ENCODE peak calls at places on chromosomes 2 and 18, in six cellular contexts. One of them, this sample, is unnamed.

GRCh38 chr2:16613475-16613874 is 52.2 kb downstream of the CYRIA start:
- DNase-seq in breast epithelium: no peak
- DNase-seq in HepG2: peak
- DNase-seq in IMR-90: no peak
- DNase-seq in body of pancreas: no peak
- DNase-seq in HCT116: no peak
- DNase-seq in this sample: no peak

GRCh38 chr2:36780231-36780808 is 83.8 kb downstream of the VIT start:
- DNase-seq in IMR-90: peak
- DNase-seq in body of pancreas: no peak
- DNase-seq in breast epithelium: no peak
- DNase-seq in HepG2: peak
- DNase-seq in HCT116: peak
- DNase-seq in this sample: no peak

GRCh38 chr2:10814142-10814541 is 1.6 kb upstream of the PDIA6 start:
- DNase-seq in body of pancreas: no peak
- DNase-seq in breast epithelium: no peak
- DNase-seq in IMR-90: no peak
- DNase-seq in HCT116: no peak
- DNase-seq in HepG2: no peak
- DNase-seq in this sample: no peak

GRCh38 chr2:46096272-46096671 is 200.9 kb upstream of the EPAS1 start:
- DNase-seq in breast epithelium: no peak
- DNase-seq in HCT116: no peak
- DNase-seq in body of pancreas: no peak
- DNase-seq in HepG2: no peak
- DNase-seq in IMR-90: peak
- DNase-seq in this sample: no peak

GRCh38 chr2:197704434-197705142 is 581 bp upstream of the MARS2 start:
- DNase-seq in body of pancreas: no peak
- DNase-seq in breast epithelium: no peak
- DNase-seq in IMR-90: no peak
- DNase-seq in HepG2: no peak
- DNase-seq in HCT116: no peak
- DNase-seq in this sample: no peak

GRCh38 chr2:70104231-70105111 is 17.2 kb downstream of the PCBP1 start:
- DNase-seq in body of pancreas: peak
- DNase-seq in IMR-90: peak
- DNase-seq in breast epithelium: no peak
- DNase-seq in HepG2: peak
- DNase-seq in HCT116: no peak
- DNase-seq in this sample: no peak

GRCh38 chr2:207290833-207291232 is 125.1 kb upstream of the KLF7 start:
- DNase-seq in breast epithelium: no peak
- DNase-seq in IMR-90: no peak
- DNase-seq in HepG2: no peak
- DNase-seq in HCT116: no peak
- DNase-seq in body of pancreas: no peak
- DNase-seq in this sample: no peak

GRCh38 chr2:161415041-161415440 is 1.1 kb upstream of the TBR1 start:
- DNase-seq in HepG2: no peak
- DNase-seq in breast epithelium: no peak
- DNase-seq in IMR-90: no peak
- DNase-seq in body of pancreas: no peak
- DNase-seq in HCT116: no peak
- DNase-seq in this sample: no peak

GRCh38 chr2:40113272-40113671 is 334.2 kb upstream of the THUMPD2 start:
- DNase-seq in IMR-90: peak
- DNase-seq in HCT116: no peak
- DNase-seq in breast epithelium: no peak
- DNase-seq in body of pancreas: no peak
- DNase-seq in HepG2: no peak
- DNase-seq in this sample: no peak

GRCh38 chr2:240565267-240566202 is 2.7 kb upstream of the RNPEPL1 start:
- DNase-seq in IMR-90: peak
- DNase-seq in HepG2: peak
- DNase-seq in body of pancreas: peak
- DNase-seq in breast epithelium: peak
- DNase-seq in HCT116: peak
- DNase-seq in this sample: peak

GRCh38 chr2:109396338-109397180 is 217.2 kb downstream of the SEPTIN10 start:
- DNase-seq in breast epithelium: no peak
- DNase-seq in HepG2: no peak
- DNase-seq in body of pancreas: no peak
- DNase-seq in IMR-90: no peak
- DNase-seq in HCT116: no peak
- DNase-seq in this sample: no peak

GRCh38 chr18:77035380-77035779 is 97.2 kb downstream of the MBP start:
- DNase-seq in body of pancreas: no peak
- DNase-seq in IMR-90: no peak
- DNase-seq in breast epithelium: no peak
- DNase-seq in HepG2: no peak
- DNase-seq in HCT116: no peak
- DNase-seq in this sample: no peak

GRCh38 chr2:201621293-201621999 is 21.9 kb downstream of the TMEM237 start:
- DNase-seq in HepG2: no peak
- DNase-seq in HCT116: no peak
- DNase-seq in IMR-90: peak
- DNase-seq in body of pancreas: no peak
- DNase-seq in breast epithelium: no peak
- DNase-seq in this sample: no peak

GRCh38 chr18:44789704-44790103 is 109.0 kb downstream of the SETBP1 start:
- DNase-seq in breast epithelium: no peak
- DNase-seq in HCT116: no peak
- DNase-seq in IMR-90: no peak
- DNase-seq in HepG2: peak
- DNase-seq in body of pancreas: no peak
- DNase-seq in this sample: no peak

GRCh38 chr2:20221939-20222768 is 2.8 kb downstream of the SDC1 start:
- DNase-seq in breast epithelium: no peak
- DNase-seq in HepG2: no peak
- DNase-seq in body of pancreas: no peak
- DNase-seq in IMR-90: no peak
- DNase-seq in HCT116: no peak
- DNase-seq in this sample: no peak

GRCh38 chr2:207812058-207812857 is 42.6 kb upstream of the FZD5 start:
- DNase-seq in IMR-90: no peak
- DNase-seq in body of pancreas: no peak
- DNase-seq in HepG2: no peak
- DNase-seq in HCT116: no peak
- DNase-seq in breast epithelium: no peak
- DNase-seq in this sample: no peak

GRCh38 chr2:148968776-148969175 is 69.7 kb upstream of the LYPD6B start:
- DNase-seq in HCT116: no peak
- DNase-seq in IMR-90: no peak
- DNase-seq in HepG2: no peak
- DNase-seq in body of pancreas: no peak
- DNase-seq in breast epithelium: no peak
- DNase-seq in this sample: no peak

GRCh38 chr2:179268277-179268935 is 3.8 kb upstream of the SESTD1 start:
- DNase-seq in IMR-90: peak
- DNase-seq in HepG2: peak
- DNase-seq in body of pancreas: peak
- DNase-seq in breast epithelium: peak
- DNase-seq in HCT116: no peak
- DNase-seq in this sample: peak

GRCh38 chr18:79961527-79962291 is 2.7 kb upstream of the HSBP1L1 start:
- DNase-seq in body of pancreas: no peak
- DNase-seq in HepG2: peak
- DNase-seq in IMR-90: no peak
- DNase-seq in breast epithelium: no peak
- DNase-seq in HCT116: no peak
- DNase-seq in this sample: peak

GRCh38 chr2:237421542-237422047 is 7.6 kb upstream of the COL6A3 start:
- DNase-seq in body of pancreas: peak
- DNase-seq in IMR-90: peak
- DNase-seq in HepG2: peak
- DNase-seq in breast epithelium: peak
- DNase-seq in HCT116: peak
- DNase-seq in this sample: peak

GRCh38 chr2:16161085-16161565 is 220.8 kb downstream of the MYCN start:
- DNase-seq in breast epithelium: no peak
- DNase-seq in IMR-90: no peak
- DNase-seq in HCT116: no peak
- DNase-seq in body of pancreas: no peak
- DNase-seq in HepG2: no peak
- DNase-seq in this sample: no peak

GRCh38 chr2:176117823-176118376 is 1.3 kb downstream of the HOXD10 start:
- DNase-seq in HCT116: no peak
- DNase-seq in body of pancreas: no peak
- DNase-seq in HepG2: no peak
- DNase-seq in IMR-90: no peak
- DNase-seq in breast epithelium: no peak
- DNase-seq in this sample: no peak
- H3K4me3 ChIP-seq in HCT116: no peak
- H3K4me3 ChIP-seq in body of pancreas: no peak
- H3K4me3 ChIP-seq in HepG2: no peak
- H3K4me3 ChIP-seq in IMR-90: no peak
- H3K4me3 ChIP-seq in breast epithelium: peak
- H3K4me3 ChIP-seq in this sample: no peak

GRCh38 chr2:54639609-54640008 is 83.9 kb upstream of the EML6 start:
- DNase-seq in IMR-90: peak
- DNase-seq in breast epithelium: no peak
- DNase-seq in HepG2: no peak
- DNase-seq in HCT116: no peak
- DNase-seq in body of pancreas: no peak
- DNase-seq in this sample: no peak
- H3K27ac ChIP-seq in IMR-90: no peak
- H3K27ac ChIP-seq in breast epithelium: no peak
- H3K27ac ChIP-seq in HepG2: no peak
- H3K27ac ChIP-seq in HCT116: no peak
- H3K27ac ChIP-seq in body of pancreas: peak
- H3K27ac ChIP-seq in this sample: peak

GRCh38 chr2:236239276-236240065 is 24.7 kb downstream of the ASB18 start:
- DNase-seq in breast epithelium: no peak
- DNase-seq in body of pancreas: no peak
- DNase-seq in IMR-90: no peak
- DNase-seq in HepG2: no peak
- DNase-seq in HCT116: no peak
- DNase-seq in this sample: no peak

GRCh38 chr2:236241181-236242056 is 22.8 kb downstream of the ASB18 start:
- DNase-seq in body of pancreas: no peak
- DNase-seq in HCT116: no peak
- DNase-seq in IMR-90: no peak
- DNase-seq in HepG2: no peak
- DNase-seq in breast epithelium: no peak
- DNase-seq in this sample: no peak

GRCh38 chr2:236238756-236239155 is 25.4 kb downstream of the ASB18 start:
- DNase-seq in HepG2: no peak
- DNase-seq in IMR-90: no peak
- DNase-seq in breast epithelium: no peak
- DNase-seq in HCT116: no peak
- DNase-seq in body of pancreas: no peak
- DNase-seq in this sample: no peak

GRCh38 chr2:236242057-236242495 is 22.1 kb downstream of the ASB18 start:
- DNase-seq in body of pancreas: no peak
- DNase-seq in breast epithelium: no peak
- DNase-seq in IMR-90: no peak
- DNase-seq in HepG2: no peak
- DNase-seq in HCT116: no peak
- DNase-seq in this sample: no peak

DNA sequence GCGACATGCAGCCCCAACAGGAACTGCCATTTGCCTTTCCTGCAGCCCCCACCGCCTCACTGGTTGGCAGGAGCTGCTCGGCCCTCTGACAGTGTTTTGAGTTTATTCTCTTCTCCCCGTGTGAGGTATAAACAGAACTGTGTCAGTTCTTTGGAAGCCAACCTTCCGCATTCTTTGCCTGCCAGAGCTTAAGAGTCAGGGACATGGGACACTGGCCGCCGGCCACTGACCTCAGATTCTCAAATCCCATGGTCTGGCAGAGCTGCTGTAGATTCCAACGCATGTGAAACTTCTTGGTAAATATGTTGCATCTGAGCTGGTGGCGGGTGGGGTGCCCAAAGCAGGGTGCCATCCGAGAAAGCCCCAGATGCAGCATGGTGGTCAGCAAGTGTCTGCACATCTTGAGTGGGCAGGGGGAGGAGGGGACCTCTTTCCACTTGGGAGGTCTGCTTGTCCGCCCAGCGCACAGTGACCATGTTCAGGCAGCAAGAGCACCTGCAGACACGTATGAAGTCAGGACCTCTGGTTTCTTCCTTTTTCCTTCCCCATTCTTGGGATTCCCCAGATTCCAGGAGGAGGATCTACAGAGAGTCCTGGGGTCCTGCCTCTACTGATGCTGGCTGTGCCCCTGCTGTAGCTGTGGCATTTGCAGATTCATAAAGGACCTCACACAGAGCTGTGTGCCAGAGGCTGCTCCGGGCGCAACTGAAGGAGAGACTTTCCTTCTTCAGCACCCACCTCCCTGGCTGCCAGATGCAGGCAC is 23.8 kb downstream of the ASB18 start:
- DNase-seq in HepG2: no peak
- DNase-seq in HCT116: no peak
- DNase-seq in breast epithelium: peak
- DNase-seq in body of pancreas: peak
- DNase-seq in IMR-90: peak
- DNase-seq in this sample: no peak
- TF ChIP-seq POLR2A in HepG2: no peak
- TF ChIP-seq POLR2A in HCT116: no peak
- TF ChIP-seq POLR2A in breast epithelium: no peak
- TF ChIP-seq POLR2A in body of pancreas: no peak
- TF ChIP-seq POLR2A in IMR-90: no peak
- TF ChIP-seq POLR2A in this sample: no peak

DNA sequence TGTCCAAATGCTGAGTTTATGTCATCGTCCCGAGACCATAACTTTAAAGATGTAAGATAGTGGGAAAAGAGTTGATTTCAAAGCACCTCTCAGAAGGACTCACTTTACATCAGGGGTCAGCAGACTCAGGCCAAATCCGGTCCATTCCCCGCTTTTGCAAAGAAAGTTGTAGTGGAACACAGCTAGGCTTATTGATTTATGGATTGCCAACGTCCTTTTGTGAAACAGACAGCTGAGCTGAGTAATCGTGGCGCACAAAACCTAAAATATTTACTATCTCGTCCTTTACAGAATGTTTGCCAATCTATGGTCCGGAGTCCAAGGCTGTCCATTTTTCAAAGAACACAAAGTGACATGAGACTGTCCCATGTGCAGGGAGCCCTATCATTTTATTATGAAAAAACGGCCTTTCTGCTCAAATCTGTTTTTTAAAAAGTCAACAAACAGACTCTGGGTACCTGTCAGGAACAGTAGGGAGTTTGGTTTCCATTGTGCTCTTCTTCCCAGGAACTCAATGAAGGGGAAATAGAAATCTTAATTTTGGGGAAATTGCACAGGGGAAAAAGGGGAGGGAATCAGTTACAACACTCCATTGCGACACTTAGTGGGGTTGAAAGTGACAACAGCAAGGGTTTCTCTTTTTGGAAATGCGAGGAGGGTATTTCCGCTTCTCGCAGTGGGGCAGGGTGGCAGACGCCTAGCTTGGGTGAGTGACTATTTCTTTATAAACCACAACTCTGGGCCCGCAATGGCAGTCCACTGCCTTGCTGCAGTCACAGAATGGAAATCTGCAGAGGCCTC is at the start of gene IL1RN:
- DNase-seq in HepG2: peak
- DNase-seq in IMR-90: no peak
- DNase-seq in HCT116: no peak
- DNase-seq in body of pancreas: no peak
- DNase-seq in breast epithelium: no peak
- DNase-seq in this sample: no peak
- H3K4me3 ChIP-seq in HepG2: peak
- H3K4me3 ChIP-seq in IMR-90: no peak
- H3K4me3 ChIP-seq in HCT116: no peak
- H3K4me3 ChIP-seq in body of pancreas: no peak
- H3K4me3 ChIP-seq in breast epithelium: no peak
- H3K4me3 ChIP-seq in this sample: no peak

This sample was measured in upper lobe of left lung.